ENCODE peak calls at places on chromosome 13, in eight cellular contexts. N is brain microvascular endothelial cell; F is HTR-8/SVneo; Z is posterior vena cava; Q is upper lobe of left lung; P is T-helper 2 cell; V is H54; L is stimulated activated CD4-positive, alpha-beta T cell treated with anti-CD3 and anti-CD28 coated beads, TNF-alpha, amount 100 ng/mL, for 1 hour. G is an unnamed sample.

GRCh38 chr13:40406405-40407138 is 259.9 kb downstream of the FOXO1 start:
- DNase-seq in Z (no peak), Q (no peak), P (no peak), N (peak; percentile 78), F (peak; percentile 19), L (no peak), V (no peak), G (no peak)

GRCh38 chr13:32009362-32009761 is 22.2 kb upstream of the FRY start:
- DNase-seq in P (no peak), L (no peak), Q (no peak), N (no peak), Z (no peak), F (no peak), V (no peak), G (no peak)

GRCh38 chr13:20035130-20035529 is 76.6 kb downstream of the ZMYM2 start:
- DNase-seq in L (no peak), V (no peak), Q (no peak), P (no peak), Z (no peak), N (no peak), F (no peak), G (no peak)

GRCh38 chr13:75129331-75129730 is 352.6 kb downstream of the TBC1D4 start:
- DNase-seq in F (no peak), L (no peak), Q (no peak), Z (no peak), N (no peak), P (no peak), V (no peak), G (no peak)

GRCh38 chr13:90427322-90428272 is 919.9 kb upstream of the MIR17HG start:
- DNase-seq in F (no peak), Q (no peak), L (no peak), P (no peak), N (no peak), V (no peak), Z (no peak), G (no peak)

GRCh38 chr13:31773538-31773937 is 34.2 kb downstream of the RXFP2 start:
- DNase-seq in L (no peak), F (peak; percentile 7), P (no peak), Q (no peak), N (peak; percentile 88), Z (no peak), V (no peak), G (no peak)

GRCh38 chr13:79724348-79725103 is 243.6 kb downstream of the NDFIP2 start:
- DNase-seq in P (no peak), N (no peak), Z (no peak), V (no peak), F (no peak), L (no peak), Q (no peak), G (no peak)

GRCh38 chr13:52600666-52601065 is 41.6 kb upstream of the HNRNPA1L2 start:
- DNase-seq in F (no peak), V (no peak), N (no peak), Q (no peak), P (no peak), Z (no peak), L (no peak), G (no peak)

GRCh38 chr13:53064721-53065120 is 36.1 kb downstream of the OLFM4 start:
- DNase-seq in N (no peak), V (no peak), F (no peak), L (no peak), Q (no peak), P (no peak), Z (no peak), G (no peak)

GRCh38 chr13:59963383-59963782 is 200.3 kb downstream of the DIAPH3 start:
- DNase-seq in Q (no peak), F (peak; percentile 0), N (no peak), P (no peak), Z (no peak), L (no peak), V (no peak), G (no peak)

G was measured in activated naive CD4-positive, alpha-beta T cell treated with anti-CD3 and anti-CD28 coated beads, Interleukin-2, amount 10 ng/mL, durations not matched to agents 7 days and 5 days.